ENCODE peak calls at places on chromosomes 7 and 10, in nine cellular contexts. G is Right ventricle myocardium superior; Y is glomerular endothelial cell; E is tibial artery; H is adipocyte; F is natural killer cell; W is cardiac fibroblast; Q is omental fat pad; X is stimulated activated CD4-positive, alpha-beta T cell treated with anti-CD3 and anti-CD28 coated beads, Interleukin-12 subunit alpha, Interleukin-12 subunit beta, amount 100 ng/mL, for 4 hours. I is an unnamed sample.

GRCh38 chr7:80453699-80454340 is 58.0 kb downstream of the GNAT3 start:
- DNase-seq in G (no peak), Y (no peak), E (no peak), H (peak; percentile 62), F (no peak), W (peak; percentile 55), Q (no peak), X (no peak), I (no peak)

GRCh38 chr10:61757001-61757400 is 94.3 kb downstream of the CABCOCO1 start:
- DNase-seq in G (no peak), Y (no peak), E (no peak), H (no peak), F (no peak), W (no peak), Q (no peak), X (no peak), I (no peak)

GRCh38 chr7:41701542-41701941 is 1.3 kb downstream of the INHBA start:
- DNase-seq in G (no peak), Y (no peak), E (no peak), H (peak; percentile 52), F (no peak), W (no peak), Q (no peak), X (no peak), I (no peak)

GRCh38 chr10:100882681-100883321 is 30.0 kb upstream of the SLF2 start:
- DNase-seq in G (peak; percentile 51), Y (no peak), E (no peak), H (peak; percentile 60), F (no peak), W (peak; percentile 87), Q (no peak), X (no peak), I (no peak)

GRCh38 chr7:25496394-25497103 is 268.3 kb upstream of the NPVF start:
- DNase-seq in G (no peak), Y (no peak), E (no peak), H (no peak), F (no peak), W (no peak), Q (no peak), X (no peak), I (no peak)

GRCh38 chr10:49320191-49320590 is 21.2 kb downstream of the C10orf71 start:
- DNase-seq in G (no peak), Y (no peak), E (no peak), H (no peak), F (no peak), W (no peak), Q (no peak), X (no peak), I (no peak)

GRCh38 chr10:24299587-24300258 is 90.8 kb downstream of the KIAA1217 start:
- DNase-seq in G (no peak), Y (no peak), E (no peak), H (peak; percentile 4), F (no peak), W (peak; percentile 31), Q (no peak), X (no peak), I (no peak)

GRCh38 chr7:105890290-105890997 is 14.0 kb upstream of the ATXN7L1 start:
- DNase-seq in G (no peak), Y (no peak), E (no peak), H (no peak), F (no peak), W (no peak), Q (no peak), X (no peak), I (no peak)

GRCh38 chr10:18607503-18607902 is 43.9 kb downstream of the NSUN6 start:
- DNase-seq in G (no peak), Y (peak; percentile 64), E (no peak), H (peak; percentile 89), F (no peak), W (peak; percentile 88), Q (no peak), X (no peak), I (no peak)

GRCh38 chr10:128839134-128839533 is 627.9 kb upstream of the MGMT start:
- DNase-seq in G (no peak), Y (no peak), E (no peak), H (no peak), F (no peak), W (no peak), Q (no peak), X (no peak), I (no peak)

GRCh38 chr10:78579995-78580394 is 488.8 kb upstream of the ZMIZ1 start:
- DNase-seq in G (peak; percentile 89), Y (peak; percentile 31), E (no peak), H (no peak), F (no peak), W (peak; percentile 87), Q (no peak), X (no peak), I (peak; percentile 71)

GRCh38 chr10:87064651-87065050 is 30.0 kb downstream of the GLUD1 start:
- DNase-seq in G (no peak), Y (no peak), E (no peak), H (no peak), F (no peak), W (no peak), Q (no peak), X (no peak), I (no peak)

GRCh38 chr7:333399-333776 is 43.4 kb downstream of the FOXL3 start:
- DNase-seq in G (peak; percentile 89), Y (no peak), E (no peak), H (peak; percentile 50), F (no peak), W (peak; percentile 51), Q (no peak), X (no peak), I (peak; percentile 91)

GRCh38 chr7:91556239-91556638 is 292.0 kb downstream of the FZD1 start:
- DNase-seq in G (no peak), Y (no peak), E (no peak), H (no peak), F (no peak), W (no peak), Q (no peak), X (no peak), I (no peak)

GRCh38 chr10:70320751-70321150 is 36.9 kb upstream of the NPFFR1 start:
- DNase-seq in G (no peak), Y (no peak), E (peak; percentile 45), H (peak; percentile 32), F (no peak), W (no peak), Q (no peak), X (no peak), I (peak; percentile 43)

GRCh38 chr7:34281260-34281659 is 375.9 kb downstream of the BMPER start:
- DNase-seq in G (no peak), Y (no peak), E (no peak), H (no peak), F (no peak), W (no peak), Q (no peak), X (no peak), I (no peak)

GRCh38 chr10:122485670-122486069 is 24.3 kb downstream of the HTRA1 start:
- DNase-seq in G (peak; percentile 41), Y (no peak), E (no peak), H (peak; percentile 39), F (no peak), W (peak; percentile 69), Q (no peak), X (no peak), I (no peak)

GRCh38 chr7:106613861-106614560 is 46.9 kb downstream of the CCDC71L start:
- DNase-seq in G (no peak), Y (no peak), E (no peak), H (peak; percentile 89), F (no peak), W (peak; percentile 65), Q (no peak), X (no peak), I (no peak)

GRCh38 chr10:6669269-6669859 is 89.3 kb upstream of the PRKCQ start:
- DNase-seq in G (no peak), Y (no peak), E (no peak), H (peak; percentile 82), F (no peak), W (peak; percentile 79), Q (no peak), X (no peak), I (no peak)

GRCh38 chr10:123911866-123912265 is 20.3 kb upstream of the CPXM2 start:
- DNase-seq in G (no peak), Y (no peak), E (no peak), H (no peak), F (no peak), W (no peak), Q (no peak), X (no peak), I (no peak)

GRCh38 chr7:99631311-99632109 is 14.8 kb downstream of the ZSCAN25 start:
- DNase-seq in G (no peak), Y (no peak), E (no peak), H (no peak), F (no peak), W (peak; percentile 14), Q (no peak), X (no peak), I (no peak)

GRCh38 chr7:134613623-134614347 is 32.9 kb upstream of the BPGM start:
- DNase-seq in G (no peak), Y (peak; percentile 93), E (peak; percentile 66), H (peak; percentile 91), F (no peak), W (peak; percentile 97), Q (no peak), X (no peak), I (no peak)

GRCh38 chr7:45594780-45595535 is 20.8 kb downstream of the ADCY1 start:
- DNase-seq in G (no peak), Y (no peak), E (no peak), H (no peak), F (no peak), W (no peak), Q (no peak), X (no peak), I (no peak)

GRCh38 chr7:1341361-1341675 is 108.6 kb downstream of the UNCX start:
- DNase-seq in G (peak; percentile 18), Y (no peak), E (no peak), H (no peak), F (no peak), W (no peak), Q (no peak), X (no peak), I (no peak)

GRCh38 chr7:27899601-27900000 is 159.6 kb downstream of the TAX1BP1 start:
- DNase-seq in G (no peak), Y (no peak), E (no peak), H (no peak), F (peak; percentile 56), W (no peak), Q (no peak), X (no peak), I (no peak)

I was measured in heart left ventricle.